ENCODE peak calls at places on chromosomes 11 and 22, in ten cellular contexts. X is AG04450; P is stomach; D is effector memory CD4-positive, alpha-beta T cell; Q is fibroblast of lung; K is heart left ventricle; Z is K562; W is cardiac muscle cell; Y is IMR-90; F is neuronal stem cell. V is an unnamed sample.

GRCh38 chr11:134802116-134802515 is 390.1 kb upstream of the B3GAT1 start:
- DNase-seq in X (no peak), P (no peak), D (no peak), Q (no peak), K (no peak), Z (no peak), W (no peak), Y (no peak), F (peak; percentile 70), V (peak; percentile 40)

GRCh38 chr22:49204599-49205214 is 623.0 kb downstream of the BRD1 start:
- DNase-seq in X (no peak), P (peak; percentile 19), D (no peak), Q (no peak), K (no peak), Z (no peak), W (no peak), Y (no peak), F (no peak), V (no peak)

GRCh38 chr11:14264966-14265365 is 94.0 kb downstream of the RRAS2 start:
- DNase-seq in X (no peak), P (no peak), D (no peak), Q (no peak), K (no peak), Z (no peak), W (no peak), Y (no peak), F (no peak), V (no peak)

GRCh38 chr11:113538801-113539200 is 63.6 kb upstream of the DRD2 start:
- DNase-seq in X (no peak), P (no peak), D (no peak), Q (no peak), K (no peak), Z (no peak), W (no peak), Y (no peak), F (no peak), V (no peak)

GRCh38 chr11:129766858-129767604 is 48.6 kb upstream of the TMEM45B start:
- DNase-seq in X (no peak), P (peak; percentile 49), D (no peak), Q (peak; percentile 29), K (no peak), Z (no peak), W (peak; percentile 48), Y (peak; percentile 23), F (peak; percentile 26), V (no peak)

GRCh38 chr22:19571207-19571795 is 47.1 kb upstream of the CLDN5 start:
- DNase-seq in X (peak; percentile 24), P (no peak), D (no peak), Q (peak; percentile 40), K (no peak), Z (peak; percentile 35), W (peak; percentile 50), Y (peak; percentile 63), F (no peak), V (no peak)

GRCh38 chr11:64201524-64201923 is 5.0 kb upstream of the FERMT3 start:
- DNase-seq in X (no peak), P (no peak), D (no peak), Q (no peak), K (no peak), Z (no peak), W (no peak), Y (no peak), F (no peak), V (no peak)

GRCh38 chr11:62540804-62541671 is 5.6 kb downstream of the AHNAK start:
- DNase-seq in X (no peak), P (no peak), D (no peak), Q (no peak), K (no peak), Z (no peak), W (no peak), Y (peak; percentile 4), F (no peak), V (no peak)

GRCh38 chr11:27248430-27249207 is 114.4 kb downstream of the CCDC34 start:
- DNase-seq in X (no peak), P (no peak), D (no peak), Q (peak; percentile 50), K (peak; percentile 45), Z (no peak), W (peak; percentile 69), Y (no peak), F (no peak), V (no peak)

GRCh38 chr11:123483465-123483864 is 53.4 kb downstream of the GRAMD1B start:
- DNase-seq in X (no peak), P (no peak), D (no peak), Q (no peak), K (no peak), Z (no peak), W (peak; percentile 52), Y (no peak), F (no peak), V (no peak)

GRCh38 chr11:114925591-114925990 is 247.3 kb downstream of the NXPE2 start:
- DNase-seq in X (no peak), P (no peak), D (no peak), Q (peak; percentile 23), K (no peak), Z (no peak), W (no peak), Y (no peak), F (no peak), V (no peak)

DNA sequence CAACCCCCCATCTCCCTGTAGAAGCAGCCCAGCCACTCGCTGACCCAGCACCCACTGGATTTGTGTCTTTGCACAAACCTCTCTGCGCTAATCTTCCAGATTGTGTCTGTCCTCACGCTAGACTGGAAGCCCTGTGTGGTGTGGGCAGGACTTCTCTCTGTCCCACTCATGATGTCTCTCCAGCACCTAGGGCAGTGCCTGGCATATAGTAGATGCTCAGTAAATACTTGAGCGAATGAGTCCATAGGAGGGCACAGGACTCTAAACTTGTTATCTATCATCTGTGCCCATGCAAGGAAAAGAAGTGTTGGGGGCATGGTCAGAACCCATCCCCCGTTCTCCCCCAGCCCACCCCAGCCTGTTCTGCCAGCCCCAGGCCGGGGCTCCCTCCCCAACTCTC is 22.9 kb downstream of the RPL3 start:
- DNase-seq in X (no peak), P (no peak), D (no peak), Q (no peak), K (no peak), Z (no peak), W (no peak), Y (no peak), F (no peak), V (no peak)
- H3K27ac ChIP-seq in X (no peak overlapping the region), P (peak overlapping the region; percentile 59), D (no peak overlapping the region), Q (no peak overlapping the region), K (peak overlapping the region; percentile 73), Z (no peak overlapping the region), W (no peak overlapping the region), Y (no peak overlapping the region), F (no peak overlapping the region), V (no peak overlapping the region)

DNA sequence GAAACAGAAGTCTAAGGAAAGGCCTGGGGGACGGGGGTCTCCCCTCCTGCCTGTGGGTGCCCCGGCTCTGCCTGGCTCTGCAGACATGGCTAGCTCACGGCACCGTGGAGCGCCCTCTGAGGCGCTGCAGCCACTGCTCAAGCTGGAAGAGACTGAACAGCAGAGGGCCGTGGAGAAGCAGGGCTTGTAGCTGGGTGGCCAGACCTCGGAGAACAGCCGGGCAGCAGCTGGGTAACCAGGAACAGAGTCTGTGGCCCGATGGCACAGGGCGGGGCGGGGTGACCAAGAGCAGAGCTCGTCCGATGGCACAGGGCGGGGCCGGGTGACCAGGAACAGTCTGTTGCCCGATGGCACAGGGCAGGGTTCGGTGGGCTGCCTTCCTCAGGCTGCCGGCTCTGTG is 18.1 kb downstream of the RNH1 start:
- DNase-seq in X (no peak), P (no peak), D (no peak), Q (no peak), K (no peak), Z (no peak), W (no peak), Y (no peak), F (no peak), V (no peak)
- H3K27ac ChIP-seq in X (no peak overlapping the region), P (no peak overlapping the region), D (no peak overlapping the region), Q (no peak overlapping the region), K (no peak overlapping the region), Z (no peak overlapping the region), W (no peak overlapping the region), Y (no peak overlapping the region), F (no peak overlapping the region), V (no peak overlapping the region)

DNA sequence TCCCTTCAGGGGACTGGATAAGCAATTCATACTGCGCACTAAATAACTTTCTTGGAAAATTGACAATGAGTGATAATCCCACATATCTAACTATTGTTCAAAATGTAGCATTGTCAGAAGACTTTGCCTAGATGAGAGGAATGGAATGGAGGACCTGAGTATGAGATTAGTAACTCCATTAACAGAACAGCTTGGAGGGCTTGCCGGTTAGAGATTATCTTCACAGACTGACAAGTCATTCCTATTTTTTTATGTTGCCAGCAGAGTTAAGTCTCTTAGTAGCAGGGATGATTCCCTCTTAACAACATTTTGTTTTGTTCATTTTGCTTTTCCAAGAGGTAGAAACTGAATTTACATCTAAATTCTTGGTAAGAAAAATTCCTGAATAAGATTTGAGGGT is 7.1 kb upstream of the BACE1-AS start:
- DNase-seq in X (no peak), P (no peak), D (no peak), Q (no peak), K (no peak), Z (no peak), W (no peak), Y (no peak), F (no peak), V (no peak)
- H3K27ac ChIP-seq in X (no peak overlapping the region), P (no peak overlapping the region), D (no peak overlapping the region), Q (no peak overlapping the region), K (no peak overlapping the region), Z (no peak overlapping the region), W (no peak overlapping the region), Y (no peak overlapping the region), F (no peak overlapping the region), V (no peak overlapping the region)

GRCh38 chr11:120188831-120189455 is 21.9 kb upstream of the OAF start:
- DNase-seq in X (no peak), P (no peak), D (no peak), Q (no peak), K (no peak), Z (no peak), W (no peak), Y (no peak), F (no peak), V (no peak)

GRCh38 chr11:120185678-120186407 is 25.0 kb upstream of the OAF start:
- DNase-seq in X (no peak), P (peak; percentile 20), D (no peak), Q (no peak), K (peak; percentile 83), Z (no peak), W (no peak), Y (no peak), F (no peak), V (no peak)

GRCh38 chr11:120186799-120187591 is 23.8 kb upstream of the OAF start:
- DNase-seq in X (no peak), P (peak; percentile 50), D (no peak), Q (peak; percentile 59), K (peak; percentile 54), Z (no peak), W (peak; percentile 37), Y (peak; percentile 61), F (no peak), V (no peak)

GRCh38 chr11:120186408-120186798 is 24.4 kb upstream of the OAF start:
- DNase-seq in X (no peak), P (no peak), D (no peak), Q (no peak), K (no peak), Z (no peak), W (no peak), Y (no peak), F (no peak), V (no peak)

GRCh38 chr11:120188371-120188770 is 22.5 kb upstream of the OAF start:
- DNase-seq in X (no peak), P (no peak), D (no peak), Q (no peak), K (no peak), Z (no peak), W (no peak), Y (no peak), F (no peak), V (no peak)
- H3K27ac ChIP-seq in X (no peak overlapping the region), P (peak overlapping the region; percentile 83), D (no peak overlapping the region), Q (no peak overlapping the region), K (peak overlapping the region; percentile 83), Z (no peak overlapping the region), W (no peak overlapping the region), Y (no peak overlapping the region), F (no peak overlapping the region), V (no peak overlapping the region)

V was measured in caudate nucleus.